ENCODE peak calls at places on chromosomes 16 and 17, in nine cellular contexts. E is sigmoid colon; V is heart left ventricle; X is adipocyte; K is CD8-positive, alpha-beta memory T cell; A is HCT116; Y is endodermal cell; P is left ventricle myocardium inferior; I is body of pancreas. H is an unnamed sample. For H3K4me1, the result is how much of the 10 kb centered on the place peaks cover.

GRCh38 chr17:830381-830780 is 48.2 kb downstream of the MRM3 start:
- DNase-seq in E (no peak), V (no peak), X (no peak), K (no peak), A (no peak), Y (no peak), P (no peak), I (no peak), H (no peak)

GRCh38 chr17:5793899-5794298 is 209.6 kb upstream of the NLRP1 start:
- DNase-seq in E (no peak), V (no peak), X (no peak), K (no peak), A (no peak), Y (peak), P (no peak), I (no peak), H (no peak)

GRCh38 chr17:67606471-67606870 is 111.3 kb upstream of the NOL11 start:
- DNase-seq in E (no peak), V (peak), X (no peak), K (no peak), A (no peak), Y (no peak), P (peak), I (peak), H (peak)

GRCh38 chr16:83494459-83494858 is 313.3 kb upstream of the HSBP1 start:
- DNase-seq in E (no peak), V (no peak), X (peak), K (no peak), A (no peak), Y (no peak), P (no peak), I (no peak), H (no peak)

GRCh38 chr17:8153550-8153956 is 1.3 kb upstream of the PER1 start:
- DNase-seq in E (peak), V (peak), X (peak), K (no peak), A (no peak), Y (peak), P (peak), I (peak), H (peak)

GRCh38 chr17:75048396-75048933 is 1.4 kb downstream of the KCTD2 start:
- DNase-seq in E (no peak), V (peak), X (peak), K (no peak), A (no peak), Y (no peak), P (no peak), I (peak), H (peak)

GRCh38 chr17:77353684-77354419 is 213.1 kb downstream of the SEC14L1 start:
- DNase-seq in E (peak), V (peak), X (no peak), K (no peak), A (no peak), Y (peak), P (no peak), I (no peak), H (peak)

GRCh38 chr16:20191566-20191965 is 117.9 kb upstream of the GPR139 start:
- DNase-seq in E (no peak), V (no peak), X (no peak), K (no peak), A (no peak), Y (no peak), P (no peak), I (no peak), H (peak)

GRCh38 chr16:50942143-50942542 is 200.3 kb downstream of the CYLD start:
- DNase-seq in E (no peak), V (no peak), X (no peak), K (no peak), A (no peak), Y (peak), P (no peak), I (no peak), H (no peak)

GRCh38 chr17:73028311-73028755 is 64.2 kb downstream of the SLC39A11 start:
- DNase-seq in E (no peak), V (no peak), X (peak), K (no peak), A (no peak), Y (no peak), P (no peak), I (peak), H (no peak)

GRCh38 chr16:19003935-19004334 is 20.2 kb downstream of the TMC7 start:
- DNase-seq in E (no peak), V (no peak), X (no peak), K (no peak), A (no peak), Y (no peak), P (no peak), I (no peak), H (no peak)

GRCh38 chr17:11645426-11645825 is 47.2 kb downstream of the DNAH9 start:
- DNase-seq in E (no peak), V (no peak), X (no peak), K (no peak), A (no peak), Y (no peak), P (no peak), I (no peak), H (no peak)

GRCh38 chr17:63439682-63440081 is 6.4 kb downstream of the CYB561 start:
- DNase-seq in E (no peak), V (no peak), X (peak), K (no peak), A (no peak), Y (no peak), P (no peak), I (no peak), H (peak)

GRCh38 chr17:61384384-61385090 is 15.1 kb upstream of the TBX2 start:
- DNase-seq in E (no peak), V (no peak), X (no peak), K (no peak), A (no peak), Y (no peak), P (no peak), I (no peak), H (no peak)

GRCh38 chr17:7391307-7391706 is 3.0 kb downstream of the PLSCR3 start:
- DNase-seq in E (no peak), V (no peak), X (no peak), K (no peak), A (no peak), Y (no peak), P (no peak), I (no peak), H (no peak)

GRCh38 chr17:32871736-32872135 is 5.2 kb downstream of the MYO1D start:
- DNase-seq in E (no peak), V (no peak), X (no peak), K (no peak), A (no peak), Y (no peak), P (no peak), I (no peak), H (no peak)

GRCh38 chr16:81649561-81649960 is 129.5 kb upstream of the PLCG2 start:
- DNase-seq in E (no peak), V (no peak), X (peak), K (no peak), A (no peak), Y (no peak), P (no peak), I (no peak), H (no peak)

GRCh38 chr16:29824589-29825144 is 4.4 kb downstream of the MVP start:
- DNase-seq in E (no peak), V (no peak), X (peak), K (no peak), A (no peak), Y (no peak), P (no peak), I (no peak), H (no peak)

GRCh38 chr17:2949469-2950044 is 113.8 kb downstream of the OR1D5 start:
- DNase-seq in E (no peak), V (no peak), X (peak), K (no peak), A (peak), Y (peak), P (no peak), I (no peak), H (no peak)

GRCh38 chr17:9643611-9644010 is 1.7 kb upstream of the USP43 start:
- DNase-seq in E (no peak), V (no peak), X (no peak), K (no peak), A (no peak), Y (no peak), P (no peak), I (no peak), H (no peak)

GRCh38 chr17:38457577-38458371 is 29.5 kb downstream of the ARHGAP23 start:
- DNase-seq in E (no peak), V (no peak), X (no peak), K (no peak), A (no peak), Y (no peak), P (no peak), I (no peak), H (no peak)

GRCh38 chr17:13140750-13141149 is 122.9 kb upstream of the ELAC2 start:
- DNase-seq in E (no peak), V (no peak), X (peak), K (no peak), A (no peak), Y (peak), P (no peak), I (no peak), H (peak)

GRCh38 chr17:4858880-4859260 is 25.7 kb downstream of the MINK1 start:
- DNase-seq in E (peak), V (peak), X (no peak), K (no peak), A (no peak), Y (peak), P (peak), I (peak), H (peak)

GRCh38 chr17:21250719-21251305 is 2.4 kb downstream of the NATD1 start:
- DNase-seq in E (no peak), V (no peak), X (peak), K (no peak), A (no peak), Y (no peak), P (no peak), I (no peak), H (no peak)

GRCh38 chr17:80035937-80036714 is at the start of gene CCDC40:
- DNase-seq in E (peak), V (peak), X (peak), K (peak), A (peak), Y (peak), P (peak), I (peak), H (peak)

GRCh38 chr16:19304670-19305240 is 19.2 kb downstream of the CLEC19A start:
- DNase-seq in E (no peak), V (no peak), X (no peak), K (no peak), A (no peak), Y (peak), P (no peak), I (no peak), H (no peak)

GRCh38 chr16:47320546-47321315 is 140.1 kb downstream of the ITFG1 start:
- DNase-seq in E (no peak), V (no peak), X (peak), K (no peak), A (no peak), Y (no peak), P (no peak), I (no peak), H (no peak)

GRCh38 chr16:75527825-75528299 is 8.0 kb downstream of the CHST5 start:
- DNase-seq in E (no peak), V (no peak), X (no peak), K (no peak), A (no peak), Y (no peak), P (no peak), I (peak), H (no peak)

GRCh38 chr16:56199164-56199563 is 7.9 kb downstream of the GNAO1 start:
- DNase-seq in E (no peak), V (no peak), X (no peak), K (no peak), A (no peak), Y (no peak), P (no peak), I (no peak), H (no peak)

GRCh38 chr17:67365762-67366192 is 600 bp downstream of the PSMD12 start:
- DNase-seq in E (no peak), V (no peak), X (peak), K (no peak), A (no peak), Y (no peak), P (no peak), I (no peak), H (peak)

GRCh38 chr17:82228842-82229685 is at the start of gene SLC16A3:
- DNase-seq in E (peak), V (peak), X (peak), K (peak), A (no peak), Y (peak), P (peak), I (no peak), H (peak)

GRCh38 chr17:512926-513325 is 160.3 kb upstream of the RPH3AL start:
- DNase-seq in E (peak), V (no peak), X (peak), K (no peak), A (no peak), Y (no peak), P (no peak), I (peak), H (peak)

GRCh38 chr16:71426069-71426879 is 15.6 kb downstream of the TLE7 start:
- DNase-seq in E (no peak), V (no peak), X (peak), K (no peak), A (peak), Y (peak), P (no peak), I (peak), H (peak)
- H3K4me3 ChIP-seq in E (no peak), V (no peak), X (peak), K (no peak), A (no peak), Y (peak), P (no peak), I (no peak), H (peak)

DNA sequence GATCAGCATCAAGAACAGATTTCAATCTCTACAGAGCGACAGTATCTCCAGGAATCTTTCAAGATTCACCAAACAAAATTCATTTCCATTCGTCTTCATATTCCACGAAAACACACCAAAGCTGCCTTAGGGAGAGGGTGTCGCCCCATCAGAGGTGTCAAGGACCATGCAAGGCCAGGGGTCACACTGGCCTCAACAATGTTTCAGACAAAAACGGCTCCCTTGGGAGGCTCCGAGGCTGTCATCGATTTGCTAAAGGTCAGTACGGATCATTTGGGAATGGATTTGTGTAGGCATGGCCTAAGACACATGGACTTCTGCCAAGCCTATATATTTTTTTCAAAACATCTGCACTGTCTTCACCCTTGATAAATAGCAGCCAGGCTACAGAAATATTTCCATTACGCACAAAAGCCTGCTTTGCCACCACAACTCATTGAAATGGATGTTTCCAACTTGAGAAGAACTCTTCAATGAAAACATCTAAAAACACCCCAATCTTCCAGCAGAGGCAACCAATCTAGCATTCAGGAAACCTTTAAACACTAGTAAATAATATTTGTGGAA is 10.3 kb downstream of the CUEDC1 start:
- DNase-seq in E (no peak), V (no peak), X (no peak), K (no peak), A (no peak), Y (no peak), P (no peak), I (no peak), H (peak)
- H3K4me1 ChIP-seq in E (under half), V (half or more), X (half or more), K (under half), A (half or more), Y (under half), P (half or more), I (half or more), H (under half)

DNA sequence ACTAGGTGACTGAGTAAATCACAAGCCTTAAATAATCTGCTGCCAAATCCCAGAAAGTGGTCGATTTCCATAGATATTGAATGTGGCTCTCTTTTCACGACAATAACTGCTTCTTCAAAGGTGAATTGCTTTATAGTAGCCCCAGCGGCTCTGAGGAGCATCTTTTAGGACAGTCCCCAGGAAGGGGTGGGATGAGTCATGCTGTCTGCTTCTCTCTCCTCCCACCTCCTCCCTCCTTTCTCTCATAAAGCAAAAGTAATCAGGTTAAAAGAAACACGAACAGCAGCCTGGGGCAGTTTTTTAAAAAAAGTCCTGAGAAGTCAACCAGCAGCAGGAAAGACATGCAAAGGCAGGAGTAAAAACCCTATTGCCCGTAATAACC is 1.8 kb downstream of the KIAA0513 start:
- DNase-seq in E (peak), V (no peak), X (peak), K (peak), A (no peak), Y (peak), P (no peak), I (peak), H (peak)
- H3K4me3 ChIP-seq in E (peak), V (peak), X (peak), K (peak), A (no peak), Y (no peak), P (peak), I (no peak), H (no peak)

DNA sequence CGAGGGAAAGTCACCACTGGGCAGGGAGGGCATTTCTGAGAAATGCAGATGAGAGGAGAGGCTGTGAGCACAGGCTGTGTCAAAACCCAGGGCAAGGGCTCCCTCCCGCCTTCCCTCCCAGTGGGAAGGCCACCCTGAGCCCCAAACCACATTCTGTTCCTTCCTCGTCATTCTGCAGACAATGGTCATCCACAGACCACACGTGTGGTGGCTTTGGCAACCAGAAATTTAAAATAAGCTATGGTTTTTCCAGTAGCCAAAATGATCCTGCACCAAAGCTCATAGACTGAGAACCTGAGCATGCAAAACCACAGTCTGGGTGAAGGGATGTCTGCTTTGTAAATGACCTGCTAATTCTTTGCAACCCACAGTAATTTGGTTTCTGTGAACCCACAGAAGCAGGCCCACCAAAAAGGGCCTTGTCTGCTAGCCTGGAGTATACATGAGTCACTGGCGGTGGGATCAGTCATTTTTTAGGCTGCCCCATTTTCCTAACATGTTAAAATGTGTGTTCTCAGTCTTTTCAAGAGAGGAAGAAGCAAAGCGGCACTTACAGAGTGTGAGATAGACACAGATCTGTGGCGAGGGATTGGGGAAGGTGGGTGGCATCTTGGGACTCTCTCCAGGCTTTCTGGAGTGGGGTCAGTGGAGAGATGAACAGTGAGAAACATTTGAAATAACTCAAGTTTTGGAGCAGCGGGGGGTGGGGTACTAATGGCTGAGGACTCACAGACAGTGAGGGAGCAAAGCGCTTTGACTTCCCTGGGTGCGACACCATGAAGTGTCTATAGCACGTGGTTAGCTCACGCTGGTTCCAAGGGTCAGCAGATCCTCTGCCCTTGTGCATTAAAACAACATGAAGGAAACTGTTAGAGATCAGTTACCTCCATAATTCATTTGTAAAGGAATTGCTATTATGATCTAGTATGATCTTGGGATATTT is 20.5 kb downstream of the GRB7 start:
- DNase-seq in E (peak), V (no peak), X (no peak), K (peak), A (no peak), Y (peak), P (no peak), I (no peak), H (no peak)
- H3K4me1 ChIP-seq in E (under half), V (under half), X (under half), K (half or more), A (under half), Y (under half), P (under half), I (under half), H (under half)

DNA sequence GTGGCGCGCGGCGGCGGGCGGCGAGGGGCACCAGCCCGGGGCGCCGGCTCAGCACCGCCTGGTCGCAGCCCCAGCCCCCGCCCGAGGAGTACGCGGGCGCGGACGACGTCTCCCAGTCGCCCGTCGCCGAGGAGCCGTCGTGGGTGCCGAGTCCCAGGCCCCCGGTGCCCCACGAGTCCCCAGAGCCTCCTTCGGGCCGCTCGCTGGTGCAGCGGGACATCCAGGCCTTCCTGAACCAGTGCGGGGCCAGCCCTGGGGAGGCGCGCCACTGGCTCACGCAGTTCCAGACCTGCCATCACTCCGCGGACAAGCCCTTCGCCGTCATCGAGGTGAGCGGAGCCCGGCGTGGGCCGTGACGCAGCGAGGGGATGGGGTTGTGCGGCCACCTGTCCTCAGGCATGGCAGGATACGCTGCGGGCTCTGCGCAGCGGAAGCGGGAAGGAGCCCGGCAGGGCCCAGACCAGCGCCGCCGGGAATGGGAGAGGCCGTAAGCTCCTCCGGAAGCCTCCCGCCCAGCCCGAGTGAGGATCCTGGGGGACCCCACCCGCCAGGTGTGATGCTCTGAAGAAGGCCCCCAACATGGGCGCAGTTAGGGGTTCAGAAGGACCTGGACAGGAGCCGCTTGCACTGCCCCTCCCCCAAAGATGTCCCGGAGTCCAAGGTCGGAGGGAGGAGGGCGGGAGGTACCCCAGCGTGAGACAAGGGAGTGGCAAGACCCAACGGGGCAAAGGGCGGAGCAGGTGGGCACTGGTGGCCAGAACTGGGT is 522 bp downstream of the NAGS start:
- DNase-seq in E (no peak), V (no peak), X (no peak), K (no peak), A (no peak), Y (peak), P (no peak), I (peak), H (peak)
- H3K4me3 ChIP-seq in E (peak), V (peak), X (peak), K (peak), A (peak), Y (peak), P (peak), I (no peak), H (peak)